ENCODE peak calls at places on chromosomes 2 and 18, in six cellular contexts. N is HCT116, B is HepG2, E is H1, K is K562, A is GM12878. I is an unnamed sample.

GRCh38 chr2:109128466-109129355 is at the start of gene SH3RF3:
- DNase-seq in N (no peak), B (no peak), E (no peak), K (no peak), A (no peak), I (no peak)

GRCh38 chr2:203914546-203915169 is 21.9 kb upstream of the ICOS start:
- DNase-seq in N (no peak), B (no peak), E (no peak), K (no peak), A (no peak), I (no peak)

GRCh38 chr2:4914551-4914950 is 777.6 kb upstream of the SOX11 start:
- DNase-seq in N (no peak), B (no peak), E (no peak), K (no peak), A (no peak), I (no peak)

GRCh38 chr2:72913531-72914225 is 3.6 kb upstream of the EMX1 start:
- DNase-seq in N (no peak), B (no peak), E (no peak), K (no peak), A (no peak), I (no peak)

GRCh38 chr2:241859436-241860183 is 916 bp upstream of the PDCD1 start:
- DNase-seq in N (no peak), B (no peak), E (no peak), K (peak; percentile 62), A (no peak), I (no peak)

GRCh38 chr2:95346738-95347671 is 49.9 kb downstream of the KCNIP3 start:
- DNase-seq in N (no peak), B (no peak), E (no peak), K (peak; percentile 73), A (no peak), I (no peak)

GRCh38 chr2:37623971-37624897 is 47.2 kb downstream of the CDC42EP3 start:
- DNase-seq in N (no peak), B (no peak), E (no peak), K (no peak), A (peak; percentile 93), I (no peak)

GRCh38 chr2:20559277-20559676 is 91.6 kb downstream of the HS1BP3 start:
- DNase-seq in N (no peak), B (no peak), E (no peak), K (no peak), A (no peak), I (no peak)

GRCh38 chr18:49371073-49371472 is 89.4 kb downstream of the DYM start:
- DNase-seq in N (no peak), B (no peak), E (no peak), K (no peak), A (no peak), I (no peak)

GRCh38 chr18:52009958-52010357 is 330.0 kb upstream of the DCC start:
- DNase-seq in N (no peak), B (no peak), E (no peak), K (no peak), A (no peak), I (no peak)

GRCh38 chr2:24955232-24955631 is 16.5 kb downstream of the DNAJC27 start:
- DNase-seq in N (no peak), B (no peak), E (no peak), K (no peak), A (no peak), I (no peak)

GRCh38 chr2:103402944-103403343 is 641.1 kb downstream of the TMEM182 start:
- DNase-seq in N (no peak), B (no peak), E (no peak), K (no peak), A (no peak), I (no peak)

GRCh38 chr2:193891021-193891420 is 1696.3 kb upstream of the TMEFF2 start:
- DNase-seq in N (no peak), B (no peak), E (no peak), K (no peak), A (no peak), I (no peak)

GRCh38 chr2:176461098-176461497 is 191.9 kb downstream of the MTX2 start:
- DNase-seq in N (no peak), B (no peak), E (no peak), K (no peak), A (no peak), I (no peak)

GRCh38 chr2:42267530-42267929 is 93.5 kb downstream of the COX7A2L start:
- DNase-seq in N (no peak), B (no peak), E (no peak), K (no peak), A (no peak), I (no peak)

GRCh38 chr2:150211164-150211631 is 276.3 kb downstream of the RND3 start:
- DNase-seq in N (no peak), B (no peak), E (no peak), K (no peak), A (no peak), I (no peak)

GRCh38 chr2:71613953-71614925 is 160.9 kb downstream of the DYSF start:
- DNase-seq in N (no peak), B (no peak), E (no peak), K (peak; percentile 3), A (no peak), I (no peak)

GRCh38 chr2:240742602-240743095 is 51.0 kb downstream of the AQP12A start:
- DNase-seq in N (no peak), B (no peak), E (no peak), K (no peak), A (no peak), I (no peak)

GRCh38 chr2:223779877-223780276 is 57.5 kb downstream of the AP1S3 start:
- DNase-seq in N (peak; percentile 60), B (peak; percentile 68), E (peak; percentile 17), K (peak; percentile 17), A (no peak), I (peak; percentile 59)
- TF ChIP-seq ZNF274 in N (no peak), B (no peak), E (no peak), K (no peak), A (no peak), I (no peak)

GRCh38 chr2:218245214-218245613 is 15.6 kb upstream of the GPBAR1 start:
- DNase-seq in N (no peak), B (peak; percentile 54), E (no peak), K (no peak), A (no peak), I (no peak)

GRCh38 chr2:218238896-218239295 is 21.9 kb downstream of the ARPC2 start:
- DNase-seq in N (no peak), B (no peak), E (no peak), K (no peak), A (no peak), I (no peak)

GRCh38 chr2:218244665-218245064 is 16.1 kb upstream of the GPBAR1 start:
- DNase-seq in N (no peak), B (no peak), E (no peak), K (no peak), A (no peak), I (no peak)

GRCh38 chr2:218249686-218250085 is 11.1 kb upstream of the GPBAR1 start:
- DNase-seq in N (no peak), B (no peak), E (no peak), K (no peak), A (no peak), I (no peak)

GRCh38 chr2:218244204-218244603 is 16.6 kb upstream of the GPBAR1 start:
- DNase-seq in N (no peak), B (no peak), E (no peak), K (no peak), A (no peak), I (no peak)
- H3K36me3 ChIP-seq in N (peaks cover 53% of the 10 kb centered on the region), B (peaks cover 75% of the 10 kb centered on the region), E (peaks cover 82% of the 10 kb centered on the region), K (peaks cover 71% of the 10 kb centered on the region), A (peaks cover 35% of the 10 kb centered on the region), I (peaks cover 91% of the 10 kb centered on the region)

GRCh38 chr18:10350661-10351060 is 103.8 kb upstream of the APCDD1 start:
- DNase-seq in N (no peak), B (no peak), E (no peak), K (no peak), A (no peak), I (no peak)
- TF ChIP-seq ZNF274 in N (no peak), B (no peak), E (no peak), K (no peak), A (no peak), I (no peak)

GRCh38 chr2:60796573-60797509 is 40.8 kb downstream of the PAPOLG start:
- DNase-seq in N (no peak), B (no peak), E (no peak), K (no peak), A (no peak), I (no peak)
- H3K36me3 ChIP-seq in N (peaks cover 36% of the 10 kb centered on the region), B (peaks cover 42% of the 10 kb centered on the region), E (peaks cover 34% of the 10 kb centered on the region), K (peaks cover 65% of the 10 kb centered on the region), A (no peaks in the 10 kb centered on the region), I (peaks cover 64% of the 10 kb centered on the region)

GRCh38 chr2:153872311-153873061 is 764 bp downstream of the GALNT13 start:
- DNase-seq in N (no peak), B (no peak), E (no peak), K (no peak), A (no peak), I (no peak)

GRCh38 chr2:153873062-153874048 is 1.6 kb downstream of the GALNT13 start:
- DNase-seq in N (no peak), B (no peak), E (no peak), K (no peak), A (no peak), I (peak; percentile 39)

GRCh38 chr2:153871231-153872221 is at the start of gene GALNT13:
- DNase-seq in N (no peak), B (peak; percentile 57), E (peak; percentile 94), K (no peak), A (no peak), I (peak; percentile 91)

GRCh38 chr2:153866595-153866994 is 5.1 kb upstream of the GALNT13 start:
- DNase-seq in N (no peak), B (no peak), E (no peak), K (no peak), A (no peak), I (no peak)

GRCh38 chr2:153870308-153870707 is 1.4 kb upstream of the GALNT13 start:
- DNase-seq in N (no peak), B (peak; percentile 45), E (no peak), K (no peak), A (no peak), I (no peak)
- TF ChIP-seq ZNF274 in N (no peak), B (no peak), E (no peak), K (no peak), A (no peak), I (no peak)

I was measured in NT2/D1.